ENCODE peak calls at places on chromosomes 2 and 18, in five cellular contexts. N, L, Z, O and K are unnamed samples.

GRCh38 chr2:106343274-106343673 is 124.9 kb downstream of the RGPD3 start:
- DNase-seq in N (no peak), L (no peak), Z (no peak), O (no peak), K (no peak)

GRCh38 chr2:111618577-111618930 is 265.4 kb downstream of the ANAPC1 start:
- DNase-seq in N (no peak), L (no peak), Z (no peak), O (no peak), K (no peak)

GRCh38 chr2:160924936-160925353 is 235.3 kb upstream of the TANK start:
- DNase-seq in N (no peak), L (no peak), Z (no peak), O (peak), K (no peak)

GRCh38 chr2:10526281-10526680 is 78.2 kb upstream of the ODC1 start:
- DNase-seq in N (no peak), L (no peak), Z (no peak), O (no peak), K (no peak)

GRCh38 chr18:11259421-11259820 is 110.1 kb upstream of the PIEZO2 start:
- DNase-seq in N (no peak), L (no peak), Z (no peak), O (no peak), K (no peak)

GRCh38 chr18:43271593-43272432 is 5.5 kb downstream of the SYT4 start:
- DNase-seq in N (peak), L (peak), Z (peak), O (no peak), K (peak)

GRCh38 chr2:119678021-119678656 is 862 bp upstream of the TMEM177 start:
- DNase-seq in N (no peak), L (no peak), Z (peak), O (no peak), K (no peak)

GRCh38 chr2:119756837-119757236 is 2.9 kb upstream of the PTPN4 start:
- DNase-seq in N (peak), L (no peak), Z (peak), O (no peak), K (peak)

GRCh38 chr18:72530622-72531021 is 13.5 kb downstream of the CBLN2 start:
- DNase-seq in N (no peak), L (no peak), Z (no peak), O (no peak), K (no peak)

GRCh38 chr2:175167076-175167791 is 769 bp downstream of the ATF2 start:
- DNase-seq in N (no peak), L (peak), Z (peak), O (no peak), K (peak)

GRCh38 chr2:161484061-161484460 is 68.0 kb downstream of the TBR1 start:
- DNase-seq in N (no peak), L (no peak), Z (no peak), O (no peak), K (no peak)

GRCh38 chr2:141468746-141469145 is 662.1 kb downstream of the LRP1B start:
- DNase-seq in N (no peak), L (no peak), Z (no peak), O (no peak), K (no peak)

GRCh38 chr2:55232084-55232862 is at the start of the genes CLHC1 and RPS27A:
- DNase-seq in N (peak), L (peak), Z (peak), O (peak), K (peak)

GRCh38 chr2:163182764-163183354 is 344.3 kb upstream of the KCNH7 start:
- DNase-seq in N (peak), L (peak), Z (no peak), O (no peak), K (peak)

GRCh38 chr2:58984731-58985130 is 743.6 kb upstream of the FANCL start:
- DNase-seq in N (no peak), L (no peak), Z (no peak), O (no peak), K (no peak)

GRCh38 chr18:65091737-65092329 is 659.0 kb upstream of the CDH7 start:
- DNase-seq in N (peak), L (peak), Z (peak), O (peak), K (peak)

GRCh38 chr2:216756435-216756834 is 61.1 kb upstream of the IGFBP5 start:
- DNase-seq in N (no peak), L (no peak), Z (no peak), O (no peak), K (no peak)

GRCh38 chr2:48560546-48561209 is 30.7 kb downstream of the STON1 start:
- DNase-seq in N (no peak), L (no peak), Z (no peak), O (no peak), K (no peak)

GRCh38 chr2:80102026-80102425 is 202.5 kb downstream of the LRRTM1 start:
- DNase-seq in N (peak), L (no peak), Z (no peak), O (no peak), K (no peak)

GRCh38 chr2:102841107-102841840 is 79.4 kb downstream of the TMEM182 start:
- DNase-seq in N (peak), L (peak), Z (peak), O (peak), K (peak)

GRCh38 chr2:10141736-10142639 is 19.4 kb downstream of the RRM2 start:
- DNase-seq in N (no peak), L (peak), Z (no peak), O (no peak), K (no peak)

GRCh38 chr2:101125374-101125773 is 25.8 kb downstream of the TBC1D8 start:
- DNase-seq in N (no peak), L (peak), Z (peak), O (no peak), K (no peak)

GRCh38 chr2:42125887-42126594 is 43.1 kb upstream of the EML4 start:
- DNase-seq in N (no peak), L (no peak), Z (no peak), O (no peak), K (peak)

GRCh38 chr2:168033966-168034365 is 213.4 kb downstream of the STK39 start:
- DNase-seq in N (no peak), L (no peak), Z (no peak), O (no peak), K (no peak)

GRCh38 chr2:202249864-202250263 is 11.5 kb upstream of the SUMO1 start:
- DNase-seq in N (no peak), L (no peak), Z (no peak), O (peak), K (no peak)

GRCh38 chr2:176129013-176129796 is at the start of gene HOXD8:
- DNase-seq in N (peak), L (peak), Z (no peak), O (no peak), K (peak)

DNA sequence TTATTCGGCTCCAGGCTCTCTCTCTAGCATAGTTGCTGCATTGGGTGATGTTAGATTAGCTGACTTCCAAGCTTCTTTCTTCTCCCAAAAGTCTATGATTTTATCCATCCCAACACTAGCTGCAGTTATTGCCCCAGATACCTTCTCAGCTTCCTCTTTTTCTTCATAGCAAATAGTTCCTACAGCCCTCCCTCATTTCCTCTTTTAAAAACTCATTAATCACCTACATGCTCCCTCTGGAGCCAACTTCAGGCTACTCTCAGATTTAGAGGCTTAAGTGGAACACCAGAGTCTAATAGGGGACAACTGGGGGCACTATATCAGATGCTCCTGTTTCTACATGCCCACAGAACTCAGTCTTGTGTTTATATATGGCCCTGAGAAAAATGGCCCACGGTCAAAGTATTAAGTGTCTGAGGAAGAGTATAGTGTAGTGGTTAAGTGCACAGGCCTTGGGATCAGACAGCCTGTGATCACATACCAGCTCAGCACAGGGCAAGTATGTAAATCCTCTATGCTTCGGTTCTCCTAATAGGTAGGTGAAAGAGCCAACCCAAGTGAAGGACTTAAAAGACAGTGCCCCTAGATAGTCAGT is 241.9 kb upstream of the SLC14A2 start:
- DNase-seq in N (no peak), L (no peak), Z (no peak), O (no peak), K (no peak)
- TF ChIP-seq MAFK in N (no peak), L (no peak), Z (no peak), O (no peak), K (no peak)

GRCh38 chr2:68880213-68880612 is 9.0 kb upstream of the BMP10 start:
- DNase-seq in N (no peak), L (no peak), Z (no peak), O (no peak), K (no peak)

GRCh38 chr2:68878753-68879152 is 7.6 kb upstream of the BMP10 start:
- DNase-seq in N (peak), L (no peak), Z (no peak), O (no peak), K (no peak)

GRCh38 chr2:68878071-68878711 is 7.0 kb upstream of the BMP10 start:
- DNase-seq in N (no peak), L (no peak), Z (no peak), O (no peak), K (no peak)

GRCh38 chr2:68879296-68879695 is 8.1 kb upstream of the BMP10 start:
- DNase-seq in N (peak), L (no peak), Z (no peak), O (no peak), K (no peak)

DNA sequence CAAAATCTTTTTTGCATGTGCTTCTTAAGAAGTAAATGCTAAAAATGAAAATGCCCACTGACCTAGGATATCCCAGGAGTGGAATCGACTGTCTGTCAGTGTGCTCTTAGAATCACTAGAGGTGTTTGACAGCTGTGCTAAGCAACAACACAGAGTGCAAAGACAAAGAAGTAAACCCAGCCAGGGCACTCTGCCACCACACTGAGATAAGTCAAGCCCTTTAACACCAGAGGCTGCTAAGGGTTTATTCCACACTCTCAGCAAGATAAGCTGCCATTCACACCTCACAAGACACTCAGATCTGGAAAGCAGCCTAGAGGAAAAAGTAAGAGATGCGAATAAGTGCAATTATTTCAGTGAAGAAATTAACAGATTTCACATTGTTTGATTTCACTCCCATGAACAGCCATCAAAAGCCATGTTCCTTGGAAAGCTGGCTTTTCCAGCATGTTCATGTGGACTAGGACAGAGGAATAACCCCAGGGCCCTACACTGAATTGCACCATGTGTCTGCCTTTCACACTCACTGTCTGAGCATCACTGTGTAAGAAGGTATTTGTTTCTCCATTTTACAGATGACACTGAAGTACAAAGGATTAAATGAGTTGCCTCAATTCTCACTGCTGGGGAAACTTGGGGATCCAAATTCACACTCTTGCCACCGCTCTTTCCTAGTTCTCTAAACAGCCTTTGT is 6.0 kb upstream of the BMP10 start:
- DNase-seq in N (no peak), L (no peak), Z (no peak), O (no peak), K (no peak)
- TF ChIP-seq MAFK in N (no peak), L (no peak), Z (no peak), O (no peak), K (no peak)

DNA sequence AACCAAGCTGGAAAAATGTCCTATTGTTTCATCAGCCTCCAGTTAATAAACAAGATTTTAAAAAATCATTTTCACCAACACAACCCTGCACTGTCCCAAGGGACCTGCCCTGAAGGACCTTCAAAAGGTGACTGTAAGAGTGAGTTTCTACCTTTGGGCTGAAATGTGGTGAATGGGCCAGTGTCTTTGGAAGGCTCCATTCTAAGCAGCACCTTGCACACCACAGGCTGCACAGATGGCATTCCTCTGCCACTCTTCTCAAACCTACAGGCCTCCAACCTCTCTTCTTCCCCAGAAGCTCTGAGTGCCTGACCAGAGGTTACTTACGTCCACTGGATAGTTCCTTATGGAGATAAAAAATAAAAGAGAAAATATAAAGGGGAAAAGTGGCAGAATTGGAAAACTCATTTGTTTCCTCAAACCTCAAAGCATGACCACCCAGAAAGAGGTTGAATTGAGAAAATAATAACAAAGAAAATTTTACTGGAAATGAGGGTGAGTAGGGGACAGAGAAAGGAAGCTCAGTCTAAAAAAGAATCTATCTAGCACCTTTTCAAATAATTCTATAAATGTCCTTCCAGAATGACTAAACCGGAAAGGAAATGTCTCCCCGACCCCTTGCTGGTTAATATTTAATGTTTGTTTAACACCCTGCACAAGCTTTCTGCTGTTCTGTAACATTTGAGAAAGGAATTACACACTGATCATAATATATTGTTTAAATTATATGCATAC is 175.7 kb downstream of the METTL4 start:
- DNase-seq in N (no peak), L (no peak), Z (no peak), O (no peak), K (no peak)
- TF ChIP-seq MAFK in N (no peak), L (no peak), Z (no peak), O (no peak), K (no peak)

GRCh38 chr2:149507933-149508332 is 79.6 kb downstream of the MMADHC start:
- DNase-seq in N (no peak), L (no peak), Z (no peak), O (no peak), K (no peak)
- TF ChIP-seq MAFK in N (no peak), L (no peak), Z (no peak), O (no peak), K (no peak)

DNA sequence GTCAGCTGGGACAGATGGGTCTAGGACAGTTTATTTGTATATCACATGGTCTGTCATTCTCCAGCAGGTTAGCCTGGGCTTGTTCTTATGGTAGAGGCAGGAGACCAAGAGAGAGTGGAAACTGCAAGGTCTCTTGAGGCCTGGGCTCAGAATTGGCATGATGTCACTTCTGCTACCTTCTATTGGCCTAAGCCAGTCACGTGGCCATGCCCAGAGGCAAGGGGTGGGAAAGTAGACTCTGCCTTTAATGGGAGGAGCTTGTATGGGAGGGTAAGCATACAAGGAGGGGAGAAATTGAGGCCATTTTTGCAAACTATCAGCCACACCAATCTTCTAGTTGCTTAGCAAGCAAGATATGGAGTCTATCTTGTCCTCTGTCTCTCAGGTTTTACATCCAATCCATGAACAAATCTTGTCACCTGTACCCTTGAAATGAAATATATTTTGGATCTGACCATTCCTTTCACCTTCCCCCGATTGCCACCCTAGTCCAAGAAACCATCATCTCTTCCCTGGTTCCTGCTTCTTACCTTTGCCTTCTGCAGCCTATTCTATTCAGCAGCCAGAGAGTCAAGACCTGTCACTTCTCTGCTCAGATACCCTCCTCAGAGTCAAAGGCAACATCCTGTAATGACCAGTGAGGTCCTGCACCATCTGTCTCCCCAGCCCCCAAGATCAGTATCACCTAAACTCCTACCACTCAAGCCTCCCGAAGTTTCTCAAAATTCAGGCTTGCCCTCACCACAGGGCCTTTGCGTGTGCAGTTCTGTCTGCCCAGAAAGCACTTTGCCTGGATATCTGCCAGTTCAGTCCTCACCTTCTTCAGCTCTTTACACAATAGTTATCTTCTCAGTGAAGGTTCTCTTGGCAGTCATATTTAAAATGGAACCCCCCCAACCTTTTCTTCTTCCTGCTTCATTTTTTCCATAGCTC is 240.0 kb downstream of the LOXHD1 start:
- DNase-seq in N (no peak), L (peak), Z (no peak), O (no peak), K (peak)
- TF ChIP-seq MAFK in N (no peak), L (no peak), Z (no peak), O (no peak), K (no peak)

DNA sequence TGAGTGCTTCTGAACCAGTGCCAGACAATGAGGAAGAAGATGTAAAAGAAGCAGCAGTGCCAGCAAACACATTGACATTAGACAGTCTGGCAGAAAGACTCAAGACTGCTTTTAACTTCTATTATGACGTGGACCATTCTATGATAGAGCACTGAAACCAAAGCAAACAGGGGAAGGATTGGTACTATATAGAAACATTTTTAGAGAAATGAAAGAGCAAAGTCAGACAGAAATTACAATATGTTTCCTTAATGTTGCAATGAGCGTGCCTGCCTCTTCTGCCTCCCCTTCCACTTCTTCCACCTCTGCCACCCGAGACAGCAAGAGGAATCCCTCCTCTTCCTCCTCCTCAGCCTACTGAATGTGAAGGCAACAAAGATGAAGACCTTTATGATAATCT is 39.7 kb downstream of the DHX57 start:
- DNase-seq in N (no peak), L (no peak), Z (no peak), O (no peak), K (no peak)
- TF ChIP-seq MAFK in N (no peak), L (no peak), Z (no peak), O (no peak), K (no peak)